ENCODE peak calls at places on chromosomes 4 and X, in four cellular contexts. Q is K562, A is HepG2, G is GM12878. J is an unnamed sample.

GRCh38 chr4:159541143-159541542 is 438.3 kb downstream of the RAPGEF2 start:
- DNase-seq in Q (no peak), A (no peak), G (no peak), J (no peak)

GRCh38 chrX:19707472-19707871 is 179.9 kb downstream of the SH3KBP1 start:
- DNase-seq in Q (no peak), A (no peak), G (no peak), J (no peak)

GRCh38 chr4:159549092-159549491 is 446.2 kb downstream of the RAPGEF2 start:
- DNase-seq in Q (no peak), A (no peak), G (no peak), J (no peak)

GRCh38 chr4:10045481-10045880 is 24.2 kb upstream of the SLC2A9 start:
- DNase-seq in Q (no peak), A (peak; percentile 93), G (no peak), J (no peak)

GRCh38 chr4:7343950-7344349 is 90.8 kb downstream of the PSAPL1 start:
- DNase-seq in Q (no peak), A (no peak), G (no peak), J (no peak)

GRCh38 chrX:134971926-134972325 is 18.9 kb upstream of the SMIM10 start:
- DNase-seq in Q (no peak), A (no peak), G (no peak), J (no peak)

GRCh38 chr4:38409852-38410251 is 254.1 kb upstream of the KLF3 start:
- DNase-seq in Q (no peak), A (no peak), G (no peak), J (no peak)

GRCh38 chr4:94758141-94758699 is 465 bp downstream of the BMPR1B start:
- DNase-seq in Q (no peak), A (no peak), G (no peak), J (peak; percentile 51)

GRCh38 chr4:166172619-166173018 is 299.6 kb downstream of the TLL1 start:
- DNase-seq in Q (no peak), A (no peak), G (no peak), J (no peak)

GRCh38 chr4:166169111-166169510 is 296.1 kb downstream of the TLL1 start:
- DNase-seq in Q (no peak), A (peak; percentile 4), G (no peak), J (peak; percentile 12)

DNA sequence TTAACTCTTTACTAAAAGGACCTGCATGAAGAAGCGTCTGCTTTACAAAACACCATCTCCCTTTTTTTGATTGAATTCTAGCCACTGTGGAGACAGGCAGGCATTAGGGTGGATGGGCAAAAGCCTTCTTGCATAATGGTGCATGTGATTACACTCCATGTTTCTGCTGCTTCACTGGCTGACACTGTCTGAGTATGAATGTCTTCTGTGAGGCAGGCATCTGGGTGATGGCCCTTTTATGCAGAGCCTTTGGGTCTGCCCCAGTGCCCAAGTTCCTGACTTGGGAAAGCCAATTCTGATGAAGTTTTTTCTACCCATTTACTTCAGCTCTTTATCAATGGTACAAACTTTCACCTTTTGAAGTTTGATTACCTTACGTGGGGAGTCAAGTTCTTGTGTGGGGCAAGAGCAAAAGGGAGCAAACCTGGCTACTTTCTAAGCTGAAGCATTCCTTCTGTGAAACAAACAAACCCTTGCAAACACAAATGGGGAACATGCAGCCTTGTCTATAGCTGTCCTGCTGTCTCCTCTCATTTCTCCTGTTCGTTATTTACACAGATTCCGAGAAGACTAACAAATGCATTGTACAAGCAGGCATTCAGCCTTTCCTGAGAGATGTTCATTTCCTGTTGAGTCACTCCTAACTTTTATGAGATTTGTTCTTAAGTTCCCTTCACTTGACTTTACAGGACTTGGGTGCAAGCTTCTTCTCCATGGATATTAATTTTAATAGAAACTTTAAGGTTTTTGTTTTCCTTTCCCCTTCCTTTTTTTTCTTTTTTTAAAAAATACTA is 301.9 kb downstream of the TLL1 start:
- DNase-seq in Q (no peak), A (no peak), G (no peak), J (no peak)
- TF ChIP-seq TARDBP in Q (no peak), A (no peak), G (no peak), J (no peak)

GRCh38 chr4:126777649-126778048 is 855.1 kb upstream of the INTU start:
- DNase-seq in Q (peak; percentile 25), A (no peak), G (no peak), J (no peak)
- TF ChIP-seq TARDBP in Q (no peak), A (no peak), G (no peak), J (no peak)

GRCh38 chrX:9612146-9612505 is 147.3 kb downstream of the TBL1X start:
- DNase-seq in Q (no peak), A (no peak), G (no peak), J (no peak)

GRCh38 chrX:9609987-9610386 is 145.1 kb downstream of the TBL1X start:
- DNase-seq in Q (no peak), A (no peak), G (no peak), J (no peak)

GRCh38 chrX:9611436-9612145 is 146.7 kb downstream of the TBL1X start:
- DNase-seq in Q (no peak), A (peak; percentile 15), G (no peak), J (no peak)

GRCh38 chrX:9610774-9611392 is 146.0 kb downstream of the TBL1X start:
- DNase-seq in Q (no peak), A (no peak), G (no peak), J (no peak)

GRCh38 chrX:9614016-9614415 is 149.2 kb downstream of the TBL1X start:
- DNase-seq in Q (no peak), A (no peak), G (no peak), J (no peak)
- TF ChIP-seq TARDBP in Q (no peak), A (no peak), G (no peak), J (no peak)

DNA sequence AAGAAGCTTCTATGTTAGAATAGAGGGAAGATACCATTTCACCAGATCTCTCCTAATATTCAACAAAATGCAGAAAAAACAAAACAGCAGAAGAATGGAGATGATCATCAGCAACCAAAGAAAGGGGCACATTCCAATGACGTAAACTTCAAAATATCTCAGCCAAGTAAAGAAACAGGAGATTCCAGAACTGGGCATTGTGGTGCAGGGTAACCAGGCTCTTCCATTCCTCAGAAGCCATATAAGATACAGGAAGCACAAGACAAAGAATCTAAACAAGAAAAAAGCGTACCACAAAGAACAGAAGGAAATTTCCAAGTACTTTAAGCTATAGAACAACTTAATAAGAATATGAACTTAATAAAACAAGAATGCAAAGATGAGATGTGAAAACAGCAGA is 6.9 kb upstream of the ARMCX4 start:
- DNase-seq in Q (no peak), A (no peak), G (no peak), J (no peak)
- TF ChIP-seq TARDBP in Q (no peak), A (no peak), G (no peak), J (no peak)

DNA sequence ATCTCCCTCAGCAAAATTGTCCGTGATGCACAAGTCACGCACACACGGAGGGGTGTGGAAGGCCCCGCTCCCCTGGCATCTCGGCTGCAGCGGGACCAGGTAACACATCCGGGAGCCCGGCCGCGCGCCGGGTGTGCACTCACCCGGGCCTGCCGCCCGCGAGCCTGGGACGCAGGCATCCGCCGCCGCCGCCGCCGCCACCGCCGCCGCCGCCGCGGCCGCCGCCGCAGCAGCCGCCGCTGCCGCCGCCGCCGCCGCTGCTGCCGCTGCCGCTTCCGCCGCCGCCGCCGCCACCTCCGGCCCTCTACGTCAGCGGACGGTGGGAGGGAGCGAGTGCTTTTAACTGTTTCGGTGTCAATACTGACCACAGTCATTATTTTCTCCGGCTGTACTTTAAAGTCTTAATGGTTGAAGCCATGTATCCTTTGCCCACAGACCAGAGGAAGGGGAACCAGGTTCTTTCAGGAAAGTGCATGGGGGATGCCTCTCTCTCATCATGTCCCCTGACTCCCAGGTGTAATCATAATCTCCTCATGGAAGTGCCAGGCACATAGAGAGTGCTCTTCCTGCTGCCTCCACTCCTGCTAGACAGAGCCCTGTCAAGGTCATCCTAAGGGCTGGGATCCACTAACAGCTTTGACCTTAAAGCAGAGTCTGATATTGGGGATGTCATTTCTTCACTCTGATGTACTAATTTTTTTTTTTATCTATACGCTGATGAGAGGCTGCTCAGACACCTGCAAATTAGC is 38.0 kb downstream of the MAGEE2 start:
- DNase-seq in Q (no peak), A (peak; percentile 1), G (no peak), J (peak; percentile 35)
- TF ChIP-seq TARDBP in Q (no peak), A (no peak), G (no peak), J (no peak)

DNA sequence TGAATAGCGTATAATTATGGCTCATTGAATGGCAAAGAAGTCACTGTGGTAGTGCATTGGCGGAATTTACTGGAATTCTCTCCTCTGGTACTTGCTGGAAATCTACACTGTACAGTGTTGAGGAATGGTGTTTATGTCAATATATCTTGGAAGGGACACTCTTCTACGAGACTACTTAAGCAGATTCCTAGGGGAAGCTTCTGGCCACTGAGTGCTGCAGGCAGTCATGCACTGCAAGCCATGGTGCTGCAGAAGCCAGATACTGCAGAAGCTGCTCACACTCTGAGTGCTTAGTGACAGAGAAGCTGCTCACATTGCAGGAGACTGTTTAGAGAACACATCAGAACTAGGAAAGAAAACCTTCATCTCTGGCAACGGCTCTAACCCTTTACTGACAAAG is 725.0 kb downstream of the CCSER1 start:
- DNase-seq in Q (no peak), A (no peak), G (no peak), J (no peak)
- TF ChIP-seq TARDBP in Q (no peak), A (no peak), G (no peak), J (no peak)

DNA sequence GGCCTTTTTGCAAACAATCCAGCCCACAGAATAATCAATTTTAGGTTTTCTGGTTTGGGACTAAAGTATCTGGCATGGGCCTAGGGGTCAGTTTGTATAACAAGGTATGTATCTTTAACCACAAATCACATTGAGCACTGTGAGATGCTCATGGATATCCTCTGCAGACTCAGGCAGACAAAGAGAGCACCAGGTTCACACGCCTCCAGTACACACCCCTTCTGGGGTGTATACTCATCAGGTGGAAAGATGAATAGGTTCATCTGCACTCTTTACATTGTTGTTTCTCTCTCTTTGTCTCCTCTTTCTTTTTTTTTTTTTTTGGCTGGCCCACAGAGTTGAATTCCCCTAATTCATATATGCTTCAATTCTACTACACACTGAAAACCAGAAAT is 21.1 kb downstream of the TEC start:
- DNase-seq in Q (no peak), A (no peak), G (no peak), J (no peak)
- TF ChIP-seq TARDBP in Q (no peak), A (no peak), G (no peak), J (no peak)

J was measured in HEK293T.